ENCODE peak calls at places on chromosomes 13 and 19, in five cellular contexts. K is SK-N-SH, H is K562, O is HepG2, U is GM12878. V is an unnamed sample.

GRCh38 chr13:51785592-51786424 is 18.2 kb downstream of the DHRS12 start:
- DNase-seq in K (peak), H (peak), O (no peak), U (no peak), V (no peak)

GRCh38 chr19:44814132-44814470 is 5.2 kb downstream of the BCAM start:
- DNase-seq in K (no peak), H (no peak), O (no peak), U (no peak), V (no peak)

GRCh38 chr19:46787331-46788100 is 878 bp downstream of the SLC1A5 start:
- DNase-seq in K (peak), H (peak), O (peak), U (no peak), V (no peak)

GRCh38 chr19:7987084-7987768 is 18.2 kb downstream of the ELAVL1 start:
- DNase-seq in K (no peak), H (no peak), O (no peak), U (no peak), V (no peak)

GRCh38 chr19:13089139-13089856 is 13.4 kb downstream of the LYL1 start:
- DNase-seq in K (peak), H (peak), O (peak), U (no peak), V (no peak)

GRCh38 chr13:109281823-109282239 is 504.6 kb downstream of the IRS2 start:
- DNase-seq in K (no peak), H (no peak), O (no peak), U (no peak), V (no peak)

GRCh38 chr19:13865578-13866462 is 11.1 kb upstream of the NANOS3 start:
- DNase-seq in K (peak), H (no peak), O (no peak), U (no peak), V (no peak)

GRCh38 chr19:58386166-58386575 is 898 bp upstream of the RPS5 start:
- DNase-seq in K (no peak), H (peak), O (no peak), U (no peak), V (no peak)

GRCh38 chr13:43522788-43523187 is 264.0 kb downstream of the ENOX1 start:
- DNase-seq in K (no peak), H (no peak), O (no peak), U (no peak), V (no peak)

GRCh38 chr13:77031869-77032268 is 4.9 kb upstream of the FBXL3 start:
- DNase-seq in K (no peak), H (no peak), O (no peak), U (no peak), V (no peak)

GRCh38 chr13:80584306-80584705 is 243.4 kb upstream of the SPRY2 start:
- DNase-seq in K (no peak), H (no peak), O (no peak), U (no peak), V (no peak)

GRCh38 chr19:40717325-40717879 is 490 bp downstream of the ITPKC start:
- DNase-seq in K (no peak), H (peak), O (no peak), U (no peak), V (no peak)

GRCh38 chr19:35375505-35376307 is 4.8 kb downstream of the GPR42 start:
- DNase-seq in K (no peak), H (no peak), O (no peak), U (no peak), V (no peak)

GRCh38 chr13:101514695-101515275 is 62.3 kb downstream of the ITGBL1 start:
- DNase-seq in K (peak), H (no peak), O (peak), U (no peak), V (peak)

GRCh38 chr19:45151821-45152503 is 8.8 kb downstream of the NKPD1 start:
- DNase-seq in K (no peak), H (no peak), O (no peak), U (no peak), V (no peak)

GRCh38 chr13:99151516-99151915 is 49.1 kb upstream of the UBAC2 start:
- DNase-seq in K (no peak), H (peak), O (no peak), U (no peak), V (peak)

GRCh38 chr13:50006426-50007135 is 8.7 kb upstream of the KCNRG start:
- DNase-seq in K (no peak), H (no peak), O (no peak), U (no peak), V (no peak)

GRCh38 chr13:20714563-20715339 is 11.3 kb downstream of the IL17D start:
- DNase-seq in K (no peak), H (no peak), O (no peak), U (no peak), V (no peak)

GRCh38 chr19:13005253-13005652 is 10.0 kb downstream of the NFIX start:
- DNase-seq in K (no peak), H (no peak), O (no peak), U (no peak), V (no peak)

GRCh38 chr13:24511019-24511823 is 1.4 kb downstream of the PARP4 start:
- DNase-seq in K (peak), H (peak), O (peak), U (peak), V (peak)

GRCh38 chr19:18425515-18426415 is 6.6 kb downstream of the SSBP4 start:
- DNase-seq in K (no peak), H (no peak), O (no peak), U (no peak), V (no peak)

GRCh38 chr19:19278315-19278714 is 5.2 kb upstream of the TM6SF2 start:
- DNase-seq in K (peak), H (no peak), O (no peak), U (no peak), V (no peak)

GRCh38 chr19:2138061-2138728 is 13.2 kb downstream of the AP3D1 start:
- DNase-seq in K (no peak), H (no peak), O (no peak), U (no peak), V (no peak)

GRCh38 chr13:111219306-111219705 is 101.1 kb upstream of the TEX29 start:
- DNase-seq in K (no peak), H (no peak), O (no peak), U (no peak), V (no peak)

DNA sequence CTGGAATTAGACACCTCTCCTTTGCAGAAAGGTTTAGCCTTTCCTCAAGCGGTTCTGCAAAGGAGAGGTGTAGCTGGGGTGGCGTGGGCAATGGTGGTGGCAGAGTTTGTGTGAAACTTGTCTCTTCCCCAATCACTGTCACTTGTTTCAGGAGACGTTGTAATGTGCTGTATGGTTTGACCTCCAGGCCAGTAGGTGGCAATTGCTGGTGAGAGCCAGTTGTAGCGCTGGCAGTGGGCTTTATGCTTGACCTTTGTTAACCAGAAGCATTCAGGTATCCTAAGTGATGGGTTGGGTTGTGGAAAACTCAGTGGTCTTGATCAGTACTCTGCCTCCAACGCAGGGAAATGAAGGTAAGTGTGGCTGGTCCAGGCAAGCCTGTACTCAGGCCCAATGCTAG is 12.7 kb upstream of the LILRA5 start:
- DNase-seq in K (no peak), H (no peak), O (no peak), U (no peak), V (no peak)
- TF ChIP-seq ZBTB33 in K (no peak), H (no peak), O (no peak), U (no peak), V (no peak)

DNA sequence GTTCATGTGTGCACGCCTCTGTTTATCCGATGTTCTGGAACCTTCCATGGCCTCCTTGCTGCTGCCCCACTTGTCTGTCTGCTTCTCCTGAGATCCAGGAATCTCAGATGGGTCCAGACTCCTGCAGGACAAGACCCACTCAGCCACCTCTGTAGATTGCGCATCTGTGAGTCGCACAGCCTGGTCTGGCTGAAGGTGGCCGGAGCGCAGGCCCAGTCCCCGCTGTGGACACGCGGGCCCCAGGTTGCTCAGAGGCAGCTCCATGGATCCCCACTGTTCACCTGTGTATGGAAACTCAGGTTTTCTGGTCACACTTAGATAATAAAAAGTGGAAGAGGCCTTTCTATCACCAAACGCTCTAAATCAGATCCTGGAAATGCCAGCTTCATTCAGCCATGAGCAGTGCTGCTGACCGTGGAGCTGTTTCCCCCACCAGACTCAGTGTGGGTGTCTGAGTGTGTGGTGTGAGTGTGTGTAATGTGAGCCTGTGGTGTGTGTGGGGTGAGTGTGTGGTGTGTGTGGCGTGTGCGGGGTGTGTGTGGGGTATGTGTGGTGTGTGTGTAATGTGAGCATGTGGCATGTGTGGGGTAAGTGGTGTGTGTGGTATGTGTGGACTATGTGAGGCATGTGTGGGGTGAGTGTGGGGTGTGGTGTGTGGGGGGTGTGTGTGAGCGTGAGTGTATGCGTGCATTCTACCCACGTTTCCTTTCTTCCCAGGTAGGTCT is 59.5 kb downstream of the MCF2L start:
- DNase-seq in K (no peak), H (no peak), O (no peak), U (no peak), V (no peak)
- TF ChIP-seq YY1 in K (no peak), H (no peak), O (no peak), U (no peak), V (no peak)

GRCh38 chr19:55666343-55667005 is 8.6 kb upstream of the EPN1 start:
- DNase-seq in K (no peak), H (no peak), O (no peak), U (no peak), V (no peak)

GRCh38 chr19:55668603-55669348 is 6.2 kb upstream of the EPN1 start:
- DNase-seq in K (no peak), H (no peak), O (no peak), U (no peak), V (no peak)

GRCh38 chr19:55667511-55667910 is 7.5 kb upstream of the EPN1 start:
- DNase-seq in K (no peak), H (no peak), O (no peak), U (no peak), V (no peak)

GRCh38 chr19:55667958-55668357 is 7.1 kb upstream of the EPN1 start:
- DNase-seq in K (no peak), H (no peak), O (no peak), U (no peak), V (no peak)

DNA sequence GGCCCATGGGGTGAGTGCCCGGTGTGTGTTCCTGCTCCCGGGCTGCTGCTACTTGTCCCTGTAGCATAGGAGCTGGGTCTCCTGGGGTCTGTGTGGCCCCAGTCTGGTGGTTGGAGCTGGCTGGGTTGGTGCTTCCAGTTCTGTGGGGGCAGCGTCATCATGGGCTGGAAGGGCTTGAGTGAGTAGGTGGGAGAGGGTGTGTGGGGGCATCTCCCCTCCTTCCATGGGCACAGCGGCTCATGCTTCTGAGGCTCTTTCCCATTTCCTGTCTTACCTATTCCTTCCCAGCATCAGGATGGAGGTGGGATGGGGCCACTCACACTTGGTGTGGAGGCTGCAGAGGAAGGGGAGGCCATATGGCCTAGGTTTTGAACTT is 8.0 kb upstream of the EPN1 start:
- DNase-seq in K (no peak), H (no peak), O (no peak), U (no peak), V (no peak)
- TF ChIP-seq ZBTB33 in K (no peak), H (no peak), O (no peak), U (no peak), V (no peak)

GRCh38 chr13:46495647-46496046 is 57.3 kb upstream of the LRCH1 start:
- DNase-seq in K (no peak), H (no peak), O (no peak), U (no peak), V (no peak)
- TF ChIP-seq YY1 in K (no peak), H (no peak), O (no peak), U (no peak), V (no peak)

GRCh38 chr13:113291997-113292862 is 4.8 kb upstream of the LAMP1 start:
- DNase-seq in K (peak), H (peak), O (no peak), U (no peak), V (no peak)
- TF ChIP-seq ZBTB33 in K (no peak), H (no peak), O (no peak), U (no peak), V (no peak)

GRCh38 chr19:1069009-1069779 is 2.2 kb downstream of the ARHGAP45 start:
- DNase-seq in K (no peak), H (no peak), O (no peak), U (no peak), V (no peak)
- TF ChIP-seq YY1 in K (no peak), H (no peak), O (no peak), U (no peak), V (no peak)

GRCh38 chr13:104571161-104571889 is 1505.1 kb upstream of the SLC10A2 start:
- DNase-seq in K (peak), H (no peak), O (peak), U (no peak), V (peak)
- TF ChIP-seq ZBTB33 in K (no peak), H (no peak), O (no peak), U (no peak), V (no peak)

GRCh38 chr13:75149781-75150180 is 332.2 kb downstream of the TBC1D4 start:
- DNase-seq in K (no peak), H (no peak), O (no peak), U (no peak), V (no peak)

GRCh38 chr13:75153386-75153785 is 328.6 kb downstream of the TBC1D4 start:
- DNase-seq in K (no peak), H (no peak), O (no peak), U (no peak), V (no peak)

GRCh38 chr13:75145926-75146325 is 336.0 kb downstream of the TBC1D4 start:
- DNase-seq in K (no peak), H (no peak), O (no peak), U (no peak), V (no peak)

GRCh38 chr13:75153834-75154233 is 328.1 kb downstream of the TBC1D4 start:
- DNase-seq in K (no peak), H (no peak), O (no peak), U (no peak), V (no peak)

GRCh38 chr13:75151081-75151643 is 330.8 kb downstream of the TBC1D4 start:
- DNase-seq in K (no peak), H (no peak), O (no peak), U (no peak), V (no peak)
- TF ChIP-seq YY1 in K (no peak), H (no peak), O (no peak), U (no peak), V (no peak)

GRCh38 chr19:4370418-4371041 is 27.2 kb downstream of the MPND start:
- DNase-seq in K (no peak), H (no peak), O (no peak), U (no peak), V (no peak)

GRCh38 chr19:4367781-4368127 is 24.4 kb downstream of the MPND start:
- DNase-seq in K (no peak), H (no peak), O (no peak), U (no peak), V (no peak)

GRCh38 chr19:4369888-4370260 is 26.5 kb downstream of the MPND start:
- DNase-seq in K (no peak), H (no peak), O (no peak), U (no peak), V (no peak)

GRCh38 chr19:4368128-4368820 is 24.9 kb downstream of the MPND start:
- DNase-seq in K (no peak), H (no peak), O (no peak), U (no peak), V (no peak)

GRCh38 chr19:4369109-4369887 is 25.9 kb downstream of the MPND start:
- DNase-seq in K (no peak), H (no peak), O (no peak), U (peak), V (no peak)
- TF ChIP-seq ZBTB33 in K (no peak), H (no peak), O (no peak), U (no peak), V (no peak)

V was measured in HCT116.